ENCODE peak calls at places on chromosome 22, in five cellular contexts. Z is NCI-H2081, X is thoracic aorta, I is NCI-H1105, Y is retina. Q is an unnamed sample.

GRCh38 chr22:33932997-33933396 is 12.7 kb upstream of the LARGE1 start:
- DNase-seq in Z (no peak), X (no peak), I (no peak), Y (no peak), Q (no peak)

GRCh38 chr22:25495286-25495685 is 69.2 kb upstream of the GRK3 start:
- DNase-seq in Z (no peak), X (no peak), I (no peak), Y (no peak), Q (no peak)

GRCh38 chr22:49882519-49883293 is 29.1 kb downstream of the ZBED4 start:
- DNase-seq in Z (no peak), X (no peak), I (no peak), Y (no peak), Q (no peak)

GRCh38 chr22:23182289-23183106 is 2.2 kb downstream of the BCR start:
- DNase-seq in Z (no peak), X (no peak), I (peak), Y (no peak), Q (peak)

GRCh38 chr22:27875951-27876350 is 43.1 kb downstream of the PITPNB start:
- DNase-seq in Z (no peak), X (no peak), I (no peak), Y (no peak), Q (no peak)

GRCh38 chr22:26139320-26139719 is 29.9 kb upstream of the SEZ6L start:
- DNase-seq in Z (peak), X (no peak), I (peak), Y (no peak), Q (peak)

GRCh38 chr22:35850831-35851230 is 133.2 kb downstream of the APOL5 start:
- DNase-seq in Z (no peak), X (no peak), I (no peak), Y (no peak), Q (no peak)

GRCh38 chr22:43136255-43136654 is 6.9 kb downstream of the MCAT start:
- DNase-seq in Z (no peak), X (no peak), I (no peak), Y (peak), Q (no peak)

GRCh38 chr22:44133161-44133560 is 47.6 kb upstream of the PARVG start:
- DNase-seq in Z (no peak), X (no peak), I (no peak), Y (no peak), Q (no peak)

Q was measured in NCI-H2029 treated with DMSO at 0.1 percent for 48 hours.